ENCODE peak calls at places on chromosomes 1 and 21, in four cellular contexts. J is spleen, F is heart left ventricle, S is cardiac fibroblast. V is an unnamed sample.

GRCh38 chr1:15965228-15965767 is 10.6 kb downstream of the ZBTB17 start:
- DNase-seq in S (peak; percentile 96), F (no peak), J (no peak), V (no peak)

GRCh38 chr1:15948600-15949452 is 27.1 kb downstream of the ZBTB17 start:
- DNase-seq in J (no peak), F (peak; percentile 85), S (peak; percentile 97), V (peak; percentile 97)

GRCh38 chr1:54465351-54465811 is 59.2 kb upstream of the SSBP3 start:
- DNase-seq in S (no peak), J (peak; percentile 50), F (no peak), V (no peak)

GRCh38 chr1:150813028-150813707 is 5.1 kb upstream of the CTSK start:
- DNase-seq in J (peak; percentile 84), S (peak; percentile 79), F (peak; percentile 47), V (peak; percentile 68)

GRCh38 chr21:42219606-42220137 is 732 bp downstream of the ABCG1 start:
- DNase-seq in S (no peak), F (peak; percentile 55), J (peak; percentile 92), V (no peak)

GRCh38 chr1:88595355-88595754 is 88.7 kb upstream of the PKN2 start:
- DNase-seq in F (no peak), J (no peak), S (peak; percentile 80), V (peak; percentile 46)

GRCh38 chr21:38402795-38403194 is 95.5 kb downstream of the ERG start:
- DNase-seq in F (no peak), J (no peak), S (no peak), V (no peak)

GRCh38 chr1:231938651-231939050 is 312.1 kb downstream of the DISC1 start:
- DNase-seq in S (no peak), F (no peak), J (no peak), V (no peak)

GRCh38 chr1:32309960-32310359 is 18.1 kb downstream of the HDAC1 start:
- DNase-seq in S (no peak), J (no peak), F (no peak), V (no peak)

GRCh38 chr1:203638914-203639313 is 12.3 kb downstream of the ATP2B4 start:
- DNase-seq in J (no peak), F (peak; percentile 51), S (no peak), V (no peak)

GRCh38 chr1:230430499-230430898 is 4.4 kb upstream of the PGBD5 start:
- DNase-seq in J (no peak), S (no peak), F (no peak), V (no peak)

GRCh38 chr1:9453375-9454093 is 85.7 kb upstream of the SLC25A33 start:
- DNase-seq in F (no peak), S (no peak), J (no peak), V (no peak)

GRCh38 chr1:32393832-32394140 is 455 bp downstream of the BSDC1 start:
- DNase-seq in J (no peak), S (no peak), F (peak; percentile 49), V (no peak)

GRCh38 chr1:220235462-220235861 is 36.8 kb downstream of the RAB3GAP2 start:
- DNase-seq in J (no peak), F (no peak), S (no peak), V (peak; percentile 23)

GRCh38 chr1:165793951-165794350 is 25.3 kb upstream of the TMCO1 start:
- DNase-seq in J (no peak), S (peak; percentile 58), F (no peak), V (no peak)

GRCh38 chr1:68449901-68450300 is at the start of gene RPE65:
- DNase-seq in J (no peak), S (peak; percentile 3), F (no peak), V (peak; percentile 59)

GRCh38 chr1:159088566-159089183 is 12.1 kb upstream of the AIM2 start:
- DNase-seq in J (no peak), F (no peak), S (no peak), V (no peak)

GRCh38 chr1:165369255-165369848 is 12.8 kb upstream of the LMX1A start:
- DNase-seq in F (peak; percentile 53), J (peak; percentile 81), S (peak; percentile 53), V (no peak)

GRCh38 chr1:47175227-47175934 is 14.5 kb downstream of the PDZK1IP1 start:
- DNase-seq in J (peak; percentile 60), S (peak; percentile 72), F (no peak), V (peak; percentile 51)

GRCh38 chr1:171645553-171646336 is 6.7 kb downstream of the MYOC start:
- DNase-seq in J (no peak), F (peak; percentile 88), S (peak; percentile 32), V (peak; percentile 17)

GRCh38 chr1:152860129-152860528 is 333 bp downstream of the LCE7A start:
- DNase-seq in F (no peak), J (no peak), S (no peak), V (no peak)

GRCh38 chr1:165857046-165857801 is 29.8 kb downstream of the UCK2 start:
- DNase-seq in S (peak; percentile 65), F (no peak), J (no peak), V (no peak)

GRCh38 chr1:84998642-84999280 is 1.8 kb upstream of the MCOLN2 start:
- DNase-seq in F (no peak), S (peak; percentile 9), J (peak; percentile 75), V (peak; percentile 49)
- H3K4me3 ChIP-seq in F (no peak overlapping the region), S (no peak overlapping the region), J (peak overlapping the region; percentile 72), V (no peak overlapping the region)

GRCh38 chr1:26161408-26162219 is 2.7 kb downstream of the FAM110D start:
- DNase-seq in S (peak; percentile 50), J (peak; percentile 83), F (peak; percentile 77), V (peak; percentile 33)
- TF ChIP-seq CTCF in S (no peak), J (no peak), F (no peak), V (peak; percentile 2)

DNA sequence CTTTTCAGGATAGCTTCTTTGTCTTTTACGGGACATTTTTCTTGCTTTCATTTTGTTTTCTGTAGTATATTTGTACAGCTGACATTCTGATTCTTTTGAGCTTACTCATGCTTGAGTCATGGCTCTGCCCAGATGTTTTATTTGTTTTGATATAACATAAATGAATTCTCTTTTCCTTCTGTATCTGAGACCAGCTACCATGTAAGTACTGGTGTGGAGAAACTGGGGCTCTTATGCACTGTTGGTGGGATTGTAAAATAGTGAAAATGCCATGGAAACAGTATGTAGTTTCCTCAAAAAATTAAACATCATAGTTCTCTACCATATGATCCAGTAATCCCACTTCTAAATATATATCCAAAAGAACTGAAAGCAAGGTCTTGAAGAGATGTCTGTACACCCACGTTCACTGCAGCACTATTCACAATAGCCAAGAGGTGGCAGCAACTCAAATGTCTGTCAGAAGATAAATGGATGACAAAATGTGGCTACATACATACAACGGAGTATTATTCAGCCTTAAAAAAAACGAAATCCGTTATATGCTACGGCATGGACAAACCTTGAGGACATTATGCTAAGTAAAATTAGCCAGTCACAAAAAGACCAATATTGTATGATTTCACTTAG is 61.4 kb downstream of the EIF2B3 start:
- DNase-seq in J (no peak), F (no peak), S (peak; percentile 93), V (peak; percentile 95)
- H3K4me3 ChIP-seq in J (no peak overlapping the region), F (no peak overlapping the region), S (peak overlapping the region; percentile 13), V (no peak overlapping the region)

DNA sequence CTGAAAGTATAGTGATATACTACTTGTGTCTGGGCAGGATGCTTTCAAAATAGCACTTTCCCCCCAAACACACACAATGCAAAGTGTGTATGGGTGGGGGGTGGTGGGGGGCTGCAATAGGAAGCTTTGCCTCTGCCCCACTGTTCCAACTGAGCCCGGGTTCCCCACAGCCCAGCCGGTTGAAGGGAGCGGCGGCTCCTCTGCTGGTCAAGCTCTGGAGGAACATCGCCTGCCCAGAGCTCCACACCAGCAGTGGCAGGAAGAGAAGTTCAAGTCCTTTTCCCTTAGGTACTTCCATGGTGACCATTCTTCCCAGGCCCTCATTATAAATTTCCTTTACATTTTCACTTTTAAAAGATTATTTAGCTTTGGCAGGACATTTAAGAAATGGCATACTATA is 74.9 kb downstream of the CAPZB start:
- DNase-seq in S (no peak), J (no peak), F (no peak), V (no peak)
- TF ChIP-seq CTCF in S (no peak), J (no peak), F (no peak), V (peak; percentile 15)

GRCh38 chr1:7671146-7671465 is 100.0 kb upstream of the VAMP3 start:
- DNase-seq in S (no peak), J (no peak), F (no peak), V (no peak)

GRCh38 chr1:7671676-7672075 is 99.4 kb upstream of the VAMP3 start:
- DNase-seq in S (no peak), J (no peak), F (no peak), V (no peak)

GRCh38 chr1:7670334-7671145 is 100.6 kb upstream of the VAMP3 start:
- DNase-seq in S (peak; percentile 38), J (no peak), F (peak; percentile 56), V (no peak)

GRCh38 chr1:7667625-7668218 is 103.4 kb upstream of the VAMP3 start:
- DNase-seq in F (peak; percentile 88), S (peak; percentile 82), J (peak; percentile 95), V (peak; percentile 86)

DNA sequence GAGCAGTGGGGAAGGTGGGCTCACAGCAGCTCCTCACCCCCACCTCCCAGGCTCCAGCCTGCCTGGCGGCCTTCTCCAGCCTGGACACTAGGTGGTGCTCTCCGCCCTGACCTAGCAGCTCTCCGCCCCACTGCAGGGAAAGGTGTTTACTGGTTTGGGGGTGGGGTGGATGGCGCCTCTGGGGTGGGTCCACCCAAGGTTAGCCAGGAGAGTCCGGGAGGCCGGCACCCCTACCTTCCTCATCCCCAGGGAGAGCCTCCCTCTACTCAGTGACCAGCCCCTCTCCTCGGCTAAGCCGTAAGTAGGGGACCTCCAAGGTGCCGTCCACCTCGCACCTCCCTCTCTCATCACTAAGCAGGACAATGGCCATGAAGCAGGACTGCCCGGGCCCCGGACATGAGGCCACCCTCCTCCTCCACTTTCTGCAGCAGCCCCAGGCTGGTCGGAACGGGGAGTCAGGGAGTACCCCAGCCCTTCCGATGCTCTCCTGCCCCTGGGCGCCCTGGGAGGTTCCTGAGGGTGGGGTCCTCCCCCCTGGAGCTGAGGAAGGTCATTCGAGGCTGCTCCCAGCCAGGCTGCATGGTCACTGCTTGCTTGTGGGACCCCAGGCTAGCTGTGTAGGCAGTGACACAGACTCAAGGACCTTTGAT is 101.4 kb upstream of the VAMP3 start:
- DNase-seq in J (no peak), F (no peak), S (peak; percentile 41), V (peak; percentile 35)
- H3K4me3 ChIP-seq in J (no peak overlapping the region), F (no peak overlapping the region), S (no peak overlapping the region), V (no peak overlapping the region)

DNA sequence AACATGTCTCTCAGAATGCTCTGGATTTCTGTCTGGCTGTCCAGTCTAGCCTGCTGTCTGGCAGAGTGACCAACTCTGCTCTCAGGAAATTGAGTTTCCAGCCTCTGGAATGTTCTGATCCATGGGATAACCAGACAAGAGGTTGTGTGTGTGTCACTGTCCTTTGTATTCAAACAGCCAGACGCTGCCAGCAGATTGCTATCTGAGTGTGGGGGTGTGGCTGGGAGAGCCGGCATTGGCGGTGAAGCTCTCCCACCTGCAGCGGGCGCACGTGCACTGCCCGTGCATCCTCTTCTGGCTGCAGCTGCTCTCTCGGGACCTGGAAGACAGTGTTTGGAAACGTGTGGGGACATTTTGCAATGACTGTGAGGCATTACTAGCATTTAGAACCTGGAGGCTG is 26.1 kb downstream of the PKP1 start:
- DNase-seq in J (no peak), F (peak; percentile 84), S (peak; percentile 39), V (peak; percentile 52)
- TF ChIP-seq CTCF in J (no peak), F (no peak), S (no peak), V (peak; percentile 13)

V was measured in astrocyte of the spinal cord.